ENCODE peak calls at places on chromosomes 13 and 19, in eight cellular contexts. N is cerebellar nuclear complex; R is foreskin fibroblast; D is cardiac fibroblast; M is activated T-cell treated with anti-CD3 and anti-CD28 coated beads, Interleukin-2, amount 50 U/mL, for 48 hours; W is occipital lobe; O is nucleus accumbens; P is SW 1271. I is an unnamed sample.

GRCh38 chr13:98172570-98173405 is 4.3 kb downstream of the RNF113B start:
- DNase-seq in M (no peak), R (no peak), W (no peak), O (no peak), D (peak), N (no peak), P (no peak), I (no peak)

GRCh38 chr13:68719815-68720214 is 1387.8 kb upstream of the ATXN8OS start:
- DNase-seq in P (no peak), M (no peak), R (no peak), O (no peak), N (no peak), W (no peak), D (no peak), I (no peak)

GRCh38 chr13:51923983-51924539 is 62.3 kb downstream of the CCDC70 start:
- DNase-seq in O (no peak), D (no peak), M (peak), N (no peak), R (no peak), P (no peak), W (no peak), I (no peak)

GRCh38 chr19:48044561-48044960 is 682 bp upstream of the CABP5 start:
- DNase-seq in W (no peak), D (no peak), R (no peak), N (no peak), M (no peak), O (no peak), P (no peak), I (no peak)

GRCh38 chr13:76725211-76725610 is 161.0 kb downstream of the KCTD12 start:
- DNase-seq in N (no peak), W (no peak), P (no peak), D (peak), R (peak), O (no peak), M (no peak), I (no peak)

GRCh38 chr19:10112895-10113591 is 1.6 kb downstream of the P2RY11 start:
- DNase-seq in W (no peak), D (peak), N (no peak), R (no peak), M (peak), O (no peak), P (no peak), I (no peak)

GRCh38 chr13:40996433-40997095 is 22.6 kb downstream of the ELF1 start:
- DNase-seq in P (no peak), R (no peak), N (no peak), O (no peak), D (no peak), M (no peak), W (no peak), I (no peak)

GRCh38 chr13:53206455-53206854 is 177.8 kb downstream of the OLFM4 start:
- DNase-seq in R (no peak), D (no peak), O (no peak), N (no peak), P (no peak), W (no peak), M (no peak), I (no peak)

I was measured in frontal cortex.